ENCODE peak calls at places on chromosome 18, in four cellular contexts. S, X, R and N are unnamed samples. For H3K4me1 and H3K27me3, the result is how much of the 10 kb centered on the place peaks cover.

GRCh38 chr18:46054956-46055831 is 16.9 kb downstream of the PSTPIP2 start:
- DNase-seq in X (no peak), S (no peak), R (no peak), N (no peak)

GRCh38 chr18:24446953-24447537 is 13.4 kb upstream of the HRH4 start:
- DNase-seq in X (no peak), R (no peak), S (no peak), N (no peak)

GRCh38 chr18:47254341-47254939 is 3.0 kb upstream of the SKOR2 start:
- DNase-seq in R (peak), X (peak), S (no peak), N (no peak)

GRCh38 chr18:46275370-46275769 is 171.2 kb downstream of the HAUS1 start:
- DNase-seq in X (no peak), R (no peak), S (no peak), N (no peak)

GRCh38 chr18:32072321-32072720 is 19.4 kb upstream of the RNF138 start:
- DNase-seq in X (no peak), R (no peak), S (no peak), N (no peak)

GRCh38 chr18:6807504-6808257 is 78.2 kb downstream of the ARHGAP28 start:
- DNase-seq in X (no peak), R (no peak), S (no peak), N (no peak)

GRCh38 chr18:13165636-13166423 is 52.7 kb upstream of the LDLRAD4 start:
- DNase-seq in S (no peak), X (no peak), R (no peak), N (no peak)

GRCh38 chr18:54162431-54162830 is 62.0 kb downstream of the MBD2 start:
- DNase-seq in X (peak), R (peak), S (no peak), N (no peak)

GRCh38 chr18:74672371-74672770 is 74.7 kb downstream of the ZNF407 start:
- DNase-seq in R (no peak), X (no peak), S (no peak), N (no peak)

GRCh38 chr18:75307530-75307929 is 96.9 kb downstream of the TSHZ1 start:
- DNase-seq in R (no peak), S (no peak), X (no peak), N (no peak)

GRCh38 chr18:23894661-23895175 is 119.8 kb upstream of the TTC39C start:
- DNase-seq in X (no peak), S (no peak), R (no peak), N (no peak)

GRCh38 chr18:77080283-77080682 is 52.3 kb downstream of the MBP start:
- DNase-seq in X (no peak), R (no peak), S (no peak), N (no peak)

GRCh38 chr18:49752095-49752457 is 61.3 kb downstream of the ACAA2 start:
- DNase-seq in X (no peak), S (no peak), R (no peak), N (no peak)

GRCh38 chr18:72637319-72638113 is 93.4 kb upstream of the CBLN2 start:
- DNase-seq in S (no peak), R (no peak), X (no peak), N (no peak)

GRCh38 chr18:75100832-75101630 is 107.9 kb downstream of the PTGR3 start:
- DNase-seq in S (no peak), R (no peak), X (no peak), N (no peak)

GRCh38 chr18:53153281-53153680 is 813.3 kb downstream of the DCC start:
- DNase-seq in X (no peak), S (no peak), R (no peak), N (no peak)

GRCh38 chr18:28804512-28805214 is 627.7 kb upstream of the CDH2 start:
- DNase-seq in S (no peak), R (no peak), X (no peak), N (no peak)

GRCh38 chr18:42052137-42052708 is 97.2 kb downstream of the PIK3C3 start:
- DNase-seq in R (no peak), X (peak), S (no peak), N (no peak)

GRCh38 chr18:35203001-35203553 is 37.8 kb upstream of the ZNF397 start:
- DNase-seq in R (no peak), X (no peak), S (no peak), N (no peak)

GRCh38 chr18:76932026-76932819 is 109.9 kb downstream of the ZNF236 start:
- DNase-seq in X (peak), S (no peak), R (no peak), N (no peak)

GRCh38 chr18:39841133-39842041 is 2113.6 kb upstream of the PIK3C3 start:
- DNase-seq in X (peak), S (peak), R (peak), N (no peak)

GRCh38 chr18:47931707-47932103 is 1.2 kb upstream of the SMAD2 start:
- DNase-seq in R (no peak), X (no peak), S (no peak), N (no peak)

GRCh38 chr18:50853863-50854271 is 25.1 kb upstream of the ME2 start:
- DNase-seq in S (no peak), X (peak), R (peak), N (no peak)

GRCh38 chr18:8667846-8668245 is 37.5 kb upstream of the MTCL1 start:
- DNase-seq in X (peak), S (no peak), R (no peak), N (no peak)

GRCh38 chr18:50696929-50697328 is 122.9 kb downstream of the MRO start:
- DNase-seq in R (no peak), X (no peak), S (no peak), N (no peak)

GRCh38 chr18:24016643-24017042 is 2.1 kb downstream of the TTC39C start:
- DNase-seq in R (peak), S (peak), X (no peak), N (no peak)

GRCh38 chr18:13191779-13192178 is 26.8 kb upstream of the LDLRAD4 start:
- DNase-seq in S (no peak), R (no peak), X (no peak), N (no peak)

GRCh38 chr18:13216732-13217465 is 1.7 kb upstream of the LDLRAD4 start:
- DNase-seq in R (no peak), S (no peak), X (no peak), N (peak)

GRCh38 chr18:9444549-9444948 is 30.8 kb upstream of the RALBP1 start:
- DNase-seq in X (no peak), R (no peak), S (no peak), N (no peak)

GRCh38 chr18:78105611-78106010 is 856.0 kb downstream of the GALR1 start:
- DNase-seq in R (no peak), S (no peak), X (no peak), N (no peak)

GRCh38 chr18:62755946-62756345 is 40.6 kb downstream of the PHLPP1 start:
- DNase-seq in X (no peak), S (no peak), R (peak), N (no peak)

GRCh38 chr18:8932866-8933265 is 169.6 kb upstream of the NDUFV2 start:
- DNase-seq in S (no peak), X (no peak), R (no peak), N (no peak)

GRCh38 chr18:55465313-55465712 is 122.7 kb downstream of the TCF4 start:
- DNase-seq in S (no peak), X (no peak), R (no peak), N (no peak)

GRCh38 chr18:38362286-38362792 is 796.7 kb upstream of the CELF4 start:
- DNase-seq in X (no peak), R (no peak), S (no peak), N (no peak)

GRCh38 chr18:76467371-76468190 is 27.5 kb downstream of the ZNF516 start:
- DNase-seq in S (no peak), R (no peak), X (peak), N (no peak)

GRCh38 chr18:76476665-76477561 is 18.1 kb downstream of the ZNF516 start:
- DNase-seq in S (no peak), R (no peak), X (peak), N (no peak)

GRCh38 chr18:69365658-69366057 is 35.0 kb upstream of the DOK6 start:
- DNase-seq in S (no peak), R (no peak), X (no peak), N (no peak)

GRCh38 chr18:63829886-63830285 is 54.7 kb downstream of the SERPINB7 start:
- DNase-seq in X (peak), S (no peak), R (no peak), N (no peak)

GRCh38 chr18:22045221-22045918 is 124.0 kb upstream of the GATA6 start:
- DNase-seq in X (no peak), S (no peak), R (no peak), N (no peak)

DNA sequence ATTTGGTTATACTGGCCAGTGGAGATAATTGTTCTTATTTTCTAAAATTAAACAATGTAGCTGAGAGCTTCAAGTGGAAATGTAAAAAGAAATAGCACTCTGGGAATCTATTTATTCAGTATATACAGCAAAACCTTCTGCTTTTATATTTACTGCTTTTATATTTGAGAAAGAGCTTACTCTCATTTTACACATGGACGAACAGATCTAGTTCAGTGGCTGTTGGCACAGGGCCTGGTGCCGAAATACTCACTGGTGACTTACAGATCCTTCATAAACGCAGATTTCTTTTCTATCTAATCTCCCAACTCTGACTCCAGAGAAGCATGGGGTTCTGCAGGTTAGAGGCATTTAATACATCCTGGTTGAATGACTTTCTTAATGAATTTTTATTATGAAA is 266.2 kb downstream of the ASXL3 start:
- DNase-seq in R (no peak), X (no peak), S (no peak), N (no peak)
- H3K4me1 ChIP-seq in R (under half), X (under half), S (under half), N (under half)

DNA sequence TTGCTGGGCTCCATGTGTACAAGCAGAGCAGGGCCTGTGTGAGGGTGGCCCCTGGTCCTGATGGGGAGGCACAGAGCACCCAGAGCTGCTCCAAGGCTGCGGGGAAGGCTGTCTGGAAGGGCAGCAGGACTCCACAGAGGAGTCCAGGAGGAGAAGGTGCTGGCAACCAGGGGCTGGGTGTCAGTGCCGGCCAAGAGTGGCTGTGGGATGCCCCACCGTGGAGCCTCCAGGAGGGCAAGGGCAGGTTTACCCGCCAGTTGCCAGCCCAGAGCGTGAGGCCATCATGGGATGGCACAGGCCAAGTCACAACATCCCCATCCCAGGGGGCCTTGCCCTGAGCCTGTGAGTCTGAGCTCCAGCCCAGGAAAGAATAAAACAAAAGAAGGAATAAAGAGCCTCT is 241.8 kb downstream of the NAPG start:
- DNase-seq in X (no peak), S (no peak), R (no peak), N (no peak)
- H3K27me3 ChIP-seq in X (under half), S (under half), R (under half), N (under half)

DNA sequence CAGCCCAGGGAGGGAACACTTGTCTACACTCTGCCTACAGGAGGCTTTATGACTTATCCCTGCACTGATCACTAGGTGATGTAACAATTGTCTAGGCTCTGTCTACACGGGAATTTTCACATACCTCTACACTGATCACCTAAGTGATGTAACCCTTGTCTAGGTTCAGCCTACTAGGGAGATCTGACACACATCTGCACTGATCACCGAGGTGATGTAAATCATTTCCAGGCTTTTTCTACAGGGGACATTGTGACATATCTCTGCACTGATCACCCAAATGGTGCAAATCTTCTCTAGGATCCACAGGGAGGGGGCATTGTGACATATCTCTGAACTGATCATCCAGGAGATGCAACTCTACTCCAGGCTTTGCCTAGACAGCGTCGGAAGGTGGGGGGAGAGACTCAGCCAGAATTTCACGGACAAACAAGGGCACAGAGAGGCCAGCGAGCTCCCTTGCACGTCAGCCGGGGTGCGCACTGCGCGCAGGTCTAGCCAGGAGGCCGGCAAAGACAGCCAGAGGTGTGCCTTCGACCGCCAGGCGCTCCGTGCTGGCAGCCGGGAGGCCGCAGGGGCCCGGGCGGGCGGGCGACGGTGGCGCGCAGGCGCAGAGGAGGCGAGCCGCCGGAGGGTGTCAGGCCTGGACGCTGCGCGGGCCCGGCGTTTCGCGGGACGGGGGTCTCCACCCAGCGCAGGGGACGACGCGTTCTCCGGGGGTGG is 46.9 kb upstream of the USP14 start:
- DNase-seq in R (peak), S (no peak), X (peak), N (peak)
- H3K4me1 ChIP-seq in R (under half), S (under half), X (under half), N (under half)

GRCh38 chr18:58579561-58580047 is 49.3 kb downstream of the ALPK2 start:
- DNase-seq in S (no peak), R (no peak), X (peak), N (no peak)

GRCh38 chr18:58578835-58579560 is 49.9 kb downstream of the ALPK2 start:
- DNase-seq in S (no peak), R (peak), X (peak), N (no peak)

GRCh38 chr18:58581265-58581664 is 47.6 kb downstream of the ALPK2 start:
- DNase-seq in R (peak), S (peak), X (peak), N (no peak)

GRCh38 chr18:58580078-58580477 is 48.8 kb downstream of the ALPK2 start:
- DNase-seq in R (no peak), X (peak), S (no peak), N (no peak)

GRCh38 chr18:58580623-58581022 is 48.3 kb downstream of the ALPK2 start:
- DNase-seq in X (peak), S (no peak), R (no peak), N (no peak)
- H3K27me3 ChIP-seq in X (under half), S (under half), R (under half), N (under half)

GRCh38 chr18:3251963-3252277 is 4.3 kb downstream of the MYL12A start:
- DNase-seq in R (no peak), S (no peak), X (peak), N (no peak)

GRCh38 chr18:3250237-3251107 is 2.9 kb downstream of the MYL12A start:
- DNase-seq in R (peak), S (no peak), X (peak), N (no peak)

GRCh38 chr18:3251249-3251962 is 3.8 kb downstream of the MYL12A start:
- DNase-seq in R (no peak), X (no peak), S (no peak), N (no peak)

GRCh38 chr18:3254725-3255124 is 7.1 kb downstream of the MYL12A start:
- DNase-seq in X (no peak), S (no peak), R (no peak), N (no peak)

GRCh38 chr18:3252843-3253242 is 5.2 kb downstream of the MYL12A start:
- DNase-seq in R (no peak), X (no peak), S (no peak), N (no peak)
- H3K4me1 ChIP-seq in R (under half), X (under half), S (under half), N (under half)

DNA sequence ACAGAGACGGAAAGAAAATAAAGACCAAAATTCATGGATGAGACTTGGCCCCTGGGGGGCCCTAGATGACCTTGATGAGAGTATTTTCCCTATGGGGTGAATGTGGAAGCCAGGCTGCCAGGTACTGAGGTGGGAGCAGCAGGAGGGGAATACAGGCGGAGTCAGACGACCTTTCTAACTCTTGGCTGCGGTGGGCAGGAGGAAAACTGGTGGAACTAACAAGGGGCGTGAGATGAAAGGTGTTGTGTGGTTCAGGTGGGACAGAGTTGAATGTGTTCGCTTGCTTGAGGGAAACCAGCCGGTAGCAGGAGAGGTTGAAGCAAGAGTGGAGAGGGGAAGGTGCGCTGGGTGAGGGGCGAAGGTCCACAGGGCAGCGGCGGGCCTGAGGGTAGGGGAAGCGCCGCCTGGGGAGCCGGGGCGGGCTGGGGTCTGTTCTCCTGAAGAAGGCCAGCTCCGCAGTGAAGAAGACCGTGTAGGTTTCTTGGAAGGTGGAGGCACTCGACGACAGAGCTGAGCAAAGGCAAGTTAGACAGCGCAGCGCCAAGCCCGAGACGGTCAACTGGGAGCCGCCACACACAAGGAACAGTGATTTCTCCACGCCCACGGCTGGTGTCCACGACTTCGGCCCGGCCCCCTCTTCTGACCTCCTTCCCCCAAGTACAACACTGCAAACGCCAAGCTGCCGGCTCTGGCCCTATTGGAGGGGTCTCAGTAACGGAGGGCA is 61.7 kb downstream of the GNAL start:
- DNase-seq in R (no peak), S (no peak), X (no peak), N (no peak)
- H3K27me3 ChIP-seq in R (under half), S (under half), X (half or more), N (under half)